ENCODE peak calls at places on chromosomes 1 and 21, in five cellular contexts. I, C, G, R and Z are unnamed samples.

GRCh38 chr21:42469272-42469671 is 26.8 kb downstream of the RSPH1 start:
- DNase-seq in I (no peak), C (no peak), G (no peak), R (no peak), Z (no peak)

GRCh38 chr1:47557086-47557866 is 119.4 kb downstream of the FOXD2 start:
- DNase-seq in I (no peak), C (no peak), G (no peak), R (no peak), Z (no peak)

GRCh38 chr21:17427831-17428483 is 84.9 kb upstream of the CXADR start:
- DNase-seq in I (no peak), C (no peak), G (no peak), R (no peak), Z (no peak)

GRCh38 chr1:109611308-109611950 is 8.0 kb downstream of the GNAT2 start:
- DNase-seq in I (no peak), C (no peak), G (no peak), R (peak; percentile 33), Z (no peak)

GRCh38 chr1:244603498-244603897 is 49.4 kb upstream of the DESI2 start:
- DNase-seq in I (peak; percentile 56), C (peak; percentile 65), G (no peak), R (no peak), Z (no peak)

GRCh38 chr1:46210561-46210960 is 7.4 kb downstream of the LURAP1 start:
- DNase-seq in I (no peak), C (no peak), G (no peak), R (no peak), Z (no peak)

GRCh38 chr1:21123287-21123961 is 53.3 kb downstream of the EIF4G3 start:
- DNase-seq in I (peak; percentile 21), C (no peak), G (no peak), R (no peak), Z (peak; percentile 27)

GRCh38 chr1:185400057-185400456 is 83.0 kb upstream of the IVNS1ABP start:
- DNase-seq in I (peak; percentile 21), C (peak; percentile 76), G (no peak), R (no peak), Z (peak; percentile 83)

GRCh38 chr1:4695241-4695640 is 40.8 kb downstream of the AJAP1 start:
- DNase-seq in I (no peak), C (no peak), G (no peak), R (no peak), Z (no peak)

GRCh38 chr21:44925027-44925755 is 4.5 kb upstream of the ITGB2 start:
- DNase-seq in I (peak; percentile 83), C (peak; percentile 35), G (no peak), R (no peak), Z (peak; percentile 36)

GRCh38 chr1:213622365-213623087 is 365.2 kb upstream of the PROX1 start:
- DNase-seq in I (no peak), C (no peak), G (no peak), R (no peak), Z (no peak)

GRCh38 chr1:206575894-206576737 is 36.1 kb downstream of the EIF2D start:
- DNase-seq in I (no peak), C (no peak), G (no peak), R (no peak), Z (no peak)

GRCh38 chr1:115189814-115190541 is 100.7 kb upstream of the TSPAN2 start:
- DNase-seq in I (peak; percentile 58), C (peak; percentile 49), G (peak; percentile 60), R (no peak), Z (peak; percentile 98)

GRCh38 chr1:54850737-54851136 is 36.3 kb downstream of the DHCR24 start:
- DNase-seq in I (peak; percentile 98), C (peak; percentile 100), G (no peak), R (no peak), Z (peak; percentile 97)

GRCh38 chr21:15841856-15842564 is 112.2 kb downstream of the USP25 start:
- DNase-seq in I (peak; percentile 87), C (peak; percentile 72), G (no peak), R (no peak), Z (peak; percentile 87)

GRCh38 chr1:32900956-32901822 is at the start of gene TMEM54:
- DNase-seq in I (no peak), C (peak; percentile 11), G (peak; percentile 58), R (peak; percentile 74), Z (no peak)

GRCh38 chr1:107879927-107880326 is 85.1 kb downstream of the VAV3 start:
- DNase-seq in I (peak; percentile 42), C (no peak), G (no peak), R (no peak), Z (no peak)

GRCh38 chr1:117795190-117795589 is 134.2 kb downstream of the GDAP2 start:
- DNase-seq in I (peak; percentile 70), C (peak; percentile 89), G (no peak), R (no peak), Z (peak; percentile 87)

GRCh38 chr1:147177611-147178370 is 5.5 kb upstream of the PRKAB2 start:
- DNase-seq in I (peak; percentile 44), C (peak; percentile 85), G (no peak), R (no peak), Z (peak; percentile 48)

GRCh38 chr1:229231754-229232119 is 39.2 kb upstream of the RAB4A start:
- DNase-seq in I (no peak), C (no peak), G (no peak), R (no peak), Z (no peak)

GRCh38 chr1:44296067-44296466 is 59.0 kb downstream of the ERI3 start:
- DNase-seq in I (no peak), C (no peak), G (no peak), R (no peak), Z (no peak)

GRCh38 chr1:84853743-84854721 is 39.0 kb downstream of the LPAR3 start:
- DNase-seq in I (peak; percentile 75), C (peak; percentile 49), G (no peak), R (no peak), Z (peak; percentile 77)

GRCh38 chr1:180424848-180425457 is 77.4 kb downstream of the ACBD6 start:
- DNase-seq in I (no peak), C (no peak), G (no peak), R (no peak), Z (no peak)

GRCh38 chr1:180720753-180721152 is 88.9 kb downstream of the XPR1 start:
- DNase-seq in I (no peak), C (peak; percentile 8), G (no peak), R (no peak), Z (no peak)

GRCh38 chr1:62436466-62437272 is at the start of gene USP1:
- DNase-seq in I (peak; percentile 100), C (peak; percentile 100), G (peak; percentile 99), R (peak; percentile 99), Z (peak; percentile 100)

GRCh38 chr1:76289692-76290091 is 215.1 kb downstream of the ST6GALNAC3 start:
- DNase-seq in I (no peak), C (no peak), G (no peak), R (peak; percentile 53), Z (no peak)

GRCh38 chr1:187046293-187046692 is 217.5 kb downstream of the PLA2G4A start:
- DNase-seq in I (no peak), C (no peak), G (no peak), R (peak; percentile 47), Z (no peak)

GRCh38 chr1:230493264-230493663 is 67.1 kb upstream of the PGBD5 start:
- DNase-seq in I (no peak), C (no peak), G (no peak), R (no peak), Z (no peak)

GRCh38 chr1:230495891-230496385 is 69.8 kb upstream of the PGBD5 start:
- DNase-seq in I (peak; percentile 35), C (no peak), G (no peak), R (no peak), Z (no peak)

GRCh38 chr1:230495021-230495550 is 69.0 kb upstream of the PGBD5 start:
- DNase-seq in I (no peak), C (no peak), G (no peak), R (no peak), Z (no peak)

GRCh38 chr1:230494514-230494913 is 68.4 kb upstream of the PGBD5 start:
- DNase-seq in I (no peak), C (no peak), G (no peak), R (no peak), Z (no peak)

GRCh38 chr1:230494026-230494425 is 67.9 kb upstream of the PGBD5 start:
- DNase-seq in I (no peak), C (no peak), G (no peak), R (no peak), Z (no peak)
- TF ChIP-seq CTCF in I (no peak), C (no peak), G (no peak), R (no peak), Z (no peak)

GRCh38 chr1:9233942-9234222 is 692 bp upstream of the H6PD start:
- DNase-seq in I (no peak), C (no peak), G (no peak), R (no peak), Z (no peak)

GRCh38 chr1:9235123-9235513 is 544 bp downstream of the H6PD start:
- DNase-seq in I (peak; percentile 81), C (peak; percentile 56), G (no peak), R (no peak), Z (peak; percentile 29)

GRCh38 chr1:9233241-9233941 is 1.2 kb upstream of the H6PD start:
- DNase-seq in I (peak; percentile 99), C (peak; percentile 95), G (peak; percentile 91), R (no peak), Z (peak; percentile 44)

GRCh38 chr1:9234223-9235122 is at the start of gene H6PD:
- DNase-seq in I (peak; percentile 90), C (peak; percentile 77), G (peak; percentile 82), R (peak; percentile 93), Z (peak; percentile 52)

GRCh38 chr1:9235560-9235959 is 986 bp downstream of the H6PD start:
- DNase-seq in I (no peak), C (no peak), G (no peak), R (no peak), Z (no peak)
- H3K4me3 ChIP-seq in I (peak overlapping the region; percentile 61), C (peak overlapping the region; percentile 73), G (peak overlapping the region; percentile 80), R (peak overlapping the region; percentile 91), Z (peak overlapping the region; percentile 78)

DNA sequence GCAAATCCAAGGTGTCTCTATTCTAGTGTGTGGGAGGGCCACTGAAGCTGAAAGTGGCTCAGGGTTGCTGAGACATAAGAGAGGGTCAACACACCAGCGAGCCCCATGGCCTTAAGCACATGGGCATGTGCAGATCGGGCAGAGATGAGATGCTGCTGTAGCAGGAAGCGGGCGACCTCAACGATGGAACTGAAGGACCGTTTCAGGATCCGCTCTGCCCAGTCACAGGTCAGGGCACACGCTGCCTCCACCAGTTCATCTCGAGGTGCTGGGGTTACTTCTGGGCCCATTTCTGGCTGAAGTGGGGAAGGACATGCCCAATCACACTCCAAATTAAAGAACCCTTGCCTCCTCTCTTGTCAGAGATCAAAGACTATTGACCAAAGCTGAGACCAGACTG is 3.5 kb downstream of the RFX5 start:
- DNase-seq in I (no peak), C (no peak), G (no peak), R (no peak), Z (no peak)
- H3K27ac ChIP-seq in I (no peak overlapping the region), C (no peak overlapping the region), G (no peak overlapping the region), R (no peak overlapping the region), Z (no peak overlapping the region)

GRCh38 chr1:24971539-24971938 is 41.5 kb upstream of the RUNX3 start:
- DNase-seq in I (no peak), C (no peak), G (no peak), R (no peak), Z (no peak)

GRCh38 chr1:24969616-24970398 is 39.7 kb upstream of the RUNX3 start:
- DNase-seq in I (no peak), C (no peak), G (no peak), R (no peak), Z (no peak)

GRCh38 chr1:24970926-24971530 is 41.0 kb upstream of the RUNX3 start:
- DNase-seq in I (peak; percentile 5), C (no peak), G (no peak), R (no peak), Z (peak; percentile 42)

GRCh38 chr1:24968941-24969585 is 39.0 kb upstream of the RUNX3 start:
- DNase-seq in I (no peak), C (no peak), G (no peak), R (no peak), Z (no peak)

GRCh38 chr1:24970399-24970753 is 40.3 kb upstream of the RUNX3 start:
- DNase-seq in I (peak; percentile 39), C (peak; percentile 7), G (no peak), R (peak; percentile 80), Z (peak; percentile 85)
- TF ChIP-seq CTCF in I (peak; percentile 11), C (no peak), G (no peak), R (peak; percentile 54), Z (peak; percentile 8)